ENCODE peak calls at places on chromosome 7, in six cellular contexts. V is activated CD4-positive, alpha-beta T cell treated with anti-CD3 and anti-CD28 coated beads, Interleukin-2, amount 50 U/mL, for 1 hour; E is fibroblast of pulmonary artery; L is HEK293T; U is RWPE1; Q is T47D. J is an unnamed sample.

GRCh38 chr7:8480466-8480865 is 47.1 kb downstream of the NXPH1 start:
- DNase-seq in V (no peak), E (no peak), L (no peak), U (no peak), Q (no peak), J (no peak)

GRCh38 chr7:92133737-92134270 is 473 bp downstream of the CYP51A1 start:
- DNase-seq in V (peak), E (peak), L (peak), U (peak), Q (peak), J (peak)

GRCh38 chr7:82444220-82445049 is 858 bp upstream of the CACNA2D1 start:
- DNase-seq in V (no peak), E (peak), L (peak), U (peak), Q (peak), J (no peak)

GRCh38 chr7:42574693-42575084 is 337.2 kb downstream of the C7orf25 start:
- DNase-seq in V (no peak), E (peak), L (peak), U (no peak), Q (peak), J (no peak)

GRCh38 chr7:105849122-105849855 is 27.1 kb downstream of the ATXN7L1 start:
- DNase-seq in V (peak), E (peak), L (no peak), U (peak), Q (no peak), J (peak)

GRCh38 chr7:17126413-17127374 is 171.8 kb upstream of the AHR start:
- DNase-seq in V (no peak), E (no peak), L (no peak), U (no peak), Q (no peak), J (no peak)

GRCh38 chr7:47587389-47587788 is 5.5 kb upstream of the TNS3 start:
- DNase-seq in V (no peak), E (no peak), L (no peak), U (no peak), Q (peak), J (no peak)

GRCh38 chr7:3154881-3155494 is 111.3 kb upstream of the CARD11 start:
- DNase-seq in V (peak), E (peak), L (peak), U (peak), Q (peak), J (peak)

GRCh38 chr7:115363916-115364315 is 442.0 kb downstream of the MDFIC start:
- DNase-seq in V (no peak), E (peak), L (no peak), U (no peak), Q (no peak), J (no peak)

GRCh38 chr7:44284216-44284615 is 41.2 kb downstream of the CAMK2B start:
- DNase-seq in V (no peak), E (no peak), L (no peak), U (no peak), Q (no peak), J (no peak)

GRCh38 chr7:30032310-30033125 is 4.3 kb downstream of the PLEKHA8 start:
- DNase-seq in V (no peak), E (peak), L (no peak), U (no peak), Q (no peak), J (no peak)

GRCh38 chr7:98049034-98049433 is 57.6 kb upstream of the LMTK2 start:
- DNase-seq in V (no peak), E (no peak), L (no peak), U (peak), Q (peak), J (no peak)

GRCh38 chr7:102993532-102994029 is 80.8 kb downstream of the LRRC17 start:
- DNase-seq in V (no peak), E (peak), L (no peak), U (no peak), Q (no peak), J (no peak)

GRCh38 chr7:41292457-41292856 is 410.4 kb downstream of the INHBA start:
- DNase-seq in V (no peak), E (no peak), L (no peak), U (peak), Q (peak), J (no peak)

GRCh38 chr7:132489776-132490237 is 86.5 kb downstream of the PLXNA4 start:
- DNase-seq in V (no peak), E (no peak), L (no peak), U (no peak), Q (no peak), J (no peak)

GRCh38 chr7:98982686-98983085 is 104.4 kb downstream of the TRRAP start:
- DNase-seq in V (no peak), E (no peak), L (no peak), U (no peak), Q (no peak), J (no peak)

GRCh38 chr7:95491201-95491600 is 5.5 kb downstream of the ASB4 start:
- DNase-seq in V (no peak), E (no peak), L (no peak), U (no peak), Q (no peak), J (no peak)

GRCh38 chr7:138872576-138872975 is 74.6 kb upstream of the ATP6V0A4 start:
- DNase-seq in V (no peak), E (no peak), L (no peak), U (no peak), Q (no peak), J (no peak)

GRCh38 chr7:55185941-55186609 is 167.3 kb downstream of the EGFR start:
- DNase-seq in V (no peak), E (peak), L (no peak), U (peak), Q (no peak), J (peak)

GRCh38 chr7:130959743-130960207 is 225.8 kb upstream of the KLF14 start:
- DNase-seq in V (no peak), E (peak), L (peak), U (peak), Q (no peak), J (peak)

GRCh38 chr7:50869108-50869716 is 86.5 kb upstream of the GRB10 start:
- DNase-seq in V (no peak), E (peak), L (no peak), U (peak), Q (no peak), J (peak)

GRCh38 chr7:77544523-77544922 is 7.4 kb downstream of the PTPN12 start:
- DNase-seq in V (no peak), E (no peak), L (no peak), U (no peak), Q (no peak), J (no peak)

GRCh38 chr7:45233249-45233775 is 75.7 kb downstream of the RAMP3 start:
- DNase-seq in V (no peak), E (no peak), L (no peak), U (no peak), Q (no peak), J (no peak)

GRCh38 chr7:83546586-83546985 is 102.4 kb downstream of the SEMA3E start:
- DNase-seq in V (no peak), E (peak), L (no peak), U (peak), Q (no peak), J (no peak)

GRCh38 chr7:84085147-84085546 is 109.4 kb downstream of the SEMA3A start:
- DNase-seq in V (no peak), E (peak), L (no peak), U (peak), Q (no peak), J (peak)

GRCh38 chr7:128783143-128783799 is 7.7 kb upstream of the OPN1SW start:
- DNase-seq in V (no peak), E (peak), L (peak), U (no peak), Q (no peak), J (peak)

GRCh38 chr7:99380032-99380822 is 5.7 kb downstream of the ARPC1B start:
- DNase-seq in V (no peak), E (peak), L (no peak), U (peak), Q (no peak), J (peak)

GRCh38 chr7:1247527-1248041 is 14.9 kb downstream of the UNCX start:
- DNase-seq in V (no peak), E (no peak), L (no peak), U (no peak), Q (no peak), J (no peak)

GRCh38 chr7:12759112-12759511 is 71.7 kb downstream of the ARL4A start:
- DNase-seq in V (no peak), E (peak), L (no peak), U (no peak), Q (no peak), J (no peak)

GRCh38 chr7:152633504-152633903 is 42.4 kb downstream of the XRCC2 start:
- DNase-seq in V (no peak), E (no peak), L (no peak), U (no peak), Q (no peak), J (no peak)

GRCh38 chr7:45176091-45176490 is 18.5 kb downstream of the RAMP3 start:
- DNase-seq in V (no peak), E (no peak), L (no peak), U (no peak), Q (no peak), J (no peak)

GRCh38 chr7:156907656-156908055 is 14.7 kb upstream of the LMBR1 start:
- DNase-seq in V (no peak), E (no peak), L (no peak), U (no peak), Q (no peak), J (no peak)

GRCh38 chr7:70872188-70872587 is 259.8 kb upstream of the GALNT17 start:
- DNase-seq in V (no peak), E (no peak), L (no peak), U (no peak), Q (no peak), J (no peak)

GRCh38 chr7:76356823-76357222 is 2.0 kb downstream of the YWHAG start:
- DNase-seq in V (no peak), E (peak), L (no peak), U (peak), Q (no peak), J (no peak)

GRCh38 chr7:20219446-20220292 is 2.5 kb upstream of the MACC1 start:
- DNase-seq in V (peak), E (peak), L (no peak), U (no peak), Q (no peak), J (peak)

GRCh38 chr7:103564416-103564815 is 118.4 kb upstream of the SLC26A5 start:
- DNase-seq in V (no peak), E (no peak), L (no peak), U (no peak), Q (no peak), J (no peak)

J was measured in brain microvascular endothelial cell.